ENCODE peak calls at places on chromosomes 6 and 20, in six cellular contexts. B is activated naive CD4-positive, alpha-beta T cell; J is Ammon's horn; I is NCI-H2029 treated with DMSO at 0.1 percent for 48 hours; M is activated T-cell treated with anti-CD3 and anti-CD28 coated beads for 48 hours; D is T-cell. K is an unnamed sample.

GRCh38 chr6:50905297-50905696 is 86.6 kb downstream of the TFAP2B start:
- DNase-seq in B (no peak), J (no peak), I (no peak), M (no peak), D (no peak), K (no peak)

GRCh38 chr6:29995346-29995777 is 53.0 kb downstream of the HLA-A start:
- DNase-seq in B (no peak), J (no peak), I (peak; percentile 14), M (no peak), D (no peak), K (no peak)

GRCh38 chr6:129981598-129981997 is 36.8 kb upstream of the L3MBTL3 start:
- DNase-seq in B (no peak), J (no peak), I (no peak), M (no peak), D (no peak), K (peak; percentile 15)

GRCh38 chr6:4937414-4937813 is 66.4 kb downstream of the RPP40 start:
- DNase-seq in B (no peak), J (no peak), I (no peak), M (no peak), D (no peak), K (no peak)

GRCh38 chr6:116429111-116429510 is 32.1 kb upstream of the CALHM6 start:
- DNase-seq in B (no peak), J (no peak), I (no peak), M (no peak), D (no peak), K (no peak)

GRCh38 chr6:55528624-55529023 is 50.4 kb downstream of the HMGCLL1 start:
- DNase-seq in B (no peak), J (no peak), I (no peak), M (no peak), D (no peak), K (no peak)

GRCh38 chr6:90219168-90219985 is 77.3 kb downstream of the BACH2 start:
- DNase-seq in B (no peak), J (peak; percentile 49), I (peak; percentile 62), M (no peak), D (no peak), K (peak; percentile 87)

GRCh38 chr6:123288649-123289048 is 292.6 kb downstream of the CLVS2 start:
- DNase-seq in B (no peak), J (no peak), I (no peak), M (no peak), D (no peak), K (no peak)

GRCh38 chr6:135853227-135853626 is 1.7 kb downstream of the PDE7B start:
- DNase-seq in B (no peak), J (peak; percentile 29), I (no peak), M (no peak), D (no peak), K (no peak)

GRCh38 chr6:73669005-73669404 is 15.2 kb upstream of the SLC17A5 start:
- DNase-seq in B (no peak), J (no peak), I (no peak), M (no peak), D (no peak), K (no peak)

GRCh38 chr20:37749620-37750403 is 56.0 kb downstream of the CTNNBL1 start:
- DNase-seq in B (no peak), J (no peak), I (no peak), M (no peak), D (no peak), K (no peak)

GRCh38 chr6:20686142-20686541 is 151.9 kb downstream of the CDKAL1 start:
- DNase-seq in B (no peak), J (no peak), I (peak; percentile 61), M (no peak), D (no peak), K (no peak)

GRCh38 chr6:39753745-39754084 is 28.5 kb upstream of the KIF6 start:
- DNase-seq in B (no peak), J (no peak), I (no peak), M (no peak), D (no peak), K (no peak)

GRCh38 chr6:38508894-38509293 is 130.8 kb downstream of the BTBD9 start:
- DNase-seq in B (no peak), J (no peak), I (peak; percentile 55), M (no peak), D (no peak), K (no peak)

K was measured in G401.